ENCODE peak calls at places on chromosomes 6 and 20, in ten cellular contexts. X is activated CD4-positive, alpha-beta T cell treated with anti-CD3 and anti-CD28 coated beads for 24 hours; O is K562; F is HTR-8/SVneo; V is GM03348; A is CD8-positive, alpha-beta memory T cell; E is activated T-cell treated with anti-CD3 and anti-CD28 coated beads for 24 hours; D is activated T-helper 9 cell treated with anti-CD3 and anti-CD28 coated beads, Interleukin-2, amount 50 U/mL, for 16 hours; Y is dorsolateral prefrontal cortex; H is stimulated activated CD4-positive, alpha-beta T cell treated with anti-CD3 and anti-CD28 coated beads, Interleukin-4, amount 100 ng/mL, for 48 hours. M is an unnamed sample.
A peak's percentile ranks its signal among the peaks of the same experiment; 100 is the strongest.

GRCh38 chr20:6623989-6624388 is 143.5 kb upstream of the BMP2 start:
- DNase-seq in X (no peak), O (no peak), F (no peak), V (no peak), A (no peak), E (no peak), D (no peak), Y (no peak), H (no peak), M (no peak)

GRCh38 chr20:64162239-64162621 is 2.0 kb upstream of the MYT1 start:
- DNase-seq in X (no peak), O (no peak), F (no peak), V (no peak), A (no peak), E (no peak), D (no peak), Y (no peak), H (no peak), M (no peak)

GRCh38 chr6:145863396-145863795 is 48.8 kb upstream of the FBXO30 start:
- DNase-seq in X (no peak), O (no peak), F (no peak), V (no peak), A (no peak), E (no peak), D (no peak), Y (no peak), H (no peak), M (no peak)

GRCh38 chr6:133033263-133033662 is 207.9 kb upstream of the EYA4 start:
- DNase-seq in X (no peak), O (no peak), F (no peak), V (no peak), A (no peak), E (no peak), D (no peak), Y (no peak), H (no peak), M (no peak)

GRCh38 chr20:10805764-10806163 is 132.0 kb upstream of the JAG1 start:
- DNase-seq in X (no peak), O (no peak), F (no peak), V (no peak), A (no peak), E (no peak), D (no peak), Y (no peak), H (no peak), M (no peak)

GRCh38 chr6:106509420-106510089 is 119.7 kb downstream of the RTN4IP1 start:
- DNase-seq in X (no peak), O (no peak), F (no peak), V (no peak), A (no peak), E (no peak), D (no peak), Y (no peak), H (no peak), M (no peak)

GRCh38 chr20:38278763-38279162 is 18.2 kb upstream of the KIAA1755 start:
- DNase-seq in X (no peak), O (no peak), F (no peak), V (no peak), A (no peak), E (no peak), D (no peak), Y (no peak), H (no peak), M (no peak)

GRCh38 chr6:159106627-159107241 is 61.9 kb upstream of the TAGAP start:
- DNase-seq in X (peak; percentile 91), O (peak; percentile 75), F (peak; percentile 18), V (peak; percentile 73), A (peak; percentile 82), E (peak; percentile 90), D (peak; percentile 82), Y (peak; percentile 62), H (peak; percentile 90), M (peak; percentile 59)

M was measured in SJSA1.